ENCODE peak calls at places on chromosome 21, in nine cellular contexts. M is breast epithelium, F is spleen, I is NT2/D1, T is ovary, O is SK-N-SH, P is A673, C is body of pancreas, A is upper lobe of right lung. S is an unnamed sample. For H3K4me1 and H3K36me3, the result is how much of the 10 kb centered on the place peaks cover.

GRCh38 chr21:38359835-38360234 is 103.0 kb downstream of the KCNJ15 start:
- DNase-seq in M (no peak), F (no peak), I (no peak), T (no peak), O (no peak), P (no peak), C (no peak), A (no peak), S (no peak)

GRCh38 chr21:25583370-25584133 is 23.7 kb downstream of the MRPL39 start:
- DNase-seq in M (no peak), F (no peak), I (no peak), T (no peak), O (no peak), P (no peak), C (no peak), A (no peak), S (no peak)

GRCh38 chr21:18147678-18148077 is 97.0 kb upstream of the CHODL start:
- DNase-seq in M (no peak), F (no peak), I (no peak), T (no peak), O (no peak), P (no peak), C (no peak), A (no peak), S (no peak)

GRCh38 chr21:25735895-25736597 is 1.3 kb downstream of the GABPA start:
- DNase-seq in M (no peak), F (no peak), I (peak), T (no peak), O (no peak), P (no peak), C (no peak), A (no peak), S (no peak)

GRCh38 chr21:33024278-33025103 is 1.2 kb upstream of the OLIG2 start:
- DNase-seq in M (no peak), F (no peak), I (no peak), T (no peak), O (peak), P (no peak), C (no peak), A (no peak), S (no peak)

GRCh38 chr21:25639922-25640670 is 1.0 kb downstream of the JAM2 start:
- DNase-seq in M (no peak), F (peak), I (peak), T (peak), O (peak), P (peak), C (peak), A (no peak), S (peak)

GRCh38 chr21:34885125-34885524 is 164.0 kb downstream of the RUNX1 start:
- DNase-seq in M (no peak), F (no peak), I (no peak), T (no peak), O (no peak), P (no peak), C (no peak), A (no peak), S (no peak)

GRCh38 chr21:34338226-34338625 is 25.6 kb upstream of the KCNE2 start:
- DNase-seq in M (no peak), F (no peak), I (no peak), T (no peak), O (no peak), P (no peak), C (no peak), A (no peak), S (no peak)

GRCh38 chr21:20311388-20311787 is 686.8 kb upstream of the NCAM2 start:
- DNase-seq in M (no peak), F (no peak), I (no peak), T (no peak), O (no peak), P (no peak), C (no peak), A (no peak), S (no peak)

GRCh38 chr21:35265170-35265877 is 216.2 kb upstream of the RUNX1 start:
- DNase-seq in M (no peak), F (no peak), I (no peak), T (no peak), O (no peak), P (no peak), C (no peak), A (no peak), S (no peak)

GRCh38 chr21:41494242-41494641 is 13.7 kb downstream of the TMPRSS2 start:
- DNase-seq in M (peak), F (no peak), I (no peak), T (no peak), O (no peak), P (no peak), C (no peak), A (no peak), S (no peak)

GRCh38 chr21:43712268-43712942 is 6.5 kb upstream of the PDXK start:
- DNase-seq in M (peak), F (no peak), I (no peak), T (no peak), O (no peak), P (no peak), C (peak), A (peak), S (peak)

GRCh38 chr21:41180752-41181151 is 12.8 kb downstream of the BACE2 start:
- DNase-seq in M (no peak), F (no peak), I (no peak), T (no peak), O (no peak), P (no peak), C (no peak), A (no peak), S (no peak)

GRCh38 chr21:32994305-32994704 is 31.4 kb upstream of the OLIG2 start:
- DNase-seq in M (no peak), F (no peak), I (peak), T (no peak), O (peak), P (peak), C (no peak), A (no peak), S (no peak)

GRCh38 chr21:33278736-33279135 is 12.6 kb downstream of the IL10RB start:
- DNase-seq in M (no peak), F (no peak), I (no peak), T (no peak), O (no peak), P (no peak), C (no peak), A (no peak), S (no peak)

GRCh38 chr21:34311561-34312330 is 52.1 kb upstream of the KCNE2 start:
- DNase-seq in M (no peak), F (no peak), I (no peak), T (no peak), O (no peak), P (no peak), C (no peak), A (no peak), S (no peak)

GRCh38 chr21:20999567-21000169 is 1.5 kb downstream of the NCAM2 start:
- DNase-seq in M (no peak), F (no peak), I (no peak), T (no peak), O (peak), P (peak), C (no peak), A (no peak), S (no peak)

GRCh38 chr21:43727571-43728466 is 8.9 kb downstream of the PDXK start:
- DNase-seq in M (no peak), F (peak), I (no peak), T (peak), O (no peak), P (no peak), C (peak), A (peak), S (no peak)

GRCh38 chr21:35384375-35384774 is 335.3 kb upstream of the RUNX1 start:
- DNase-seq in M (no peak), F (no peak), I (no peak), T (no peak), O (no peak), P (no peak), C (no peak), A (no peak), S (no peak)

GRCh38 chr21:38088916-38089762 is 167.7 kb upstream of the KCNJ15 start:
- DNase-seq in M (no peak), F (no peak), I (no peak), T (no peak), O (no peak), P (no peak), C (no peak), A (no peak), S (no peak)

GRCh38 chr21:32812035-32812434 is 40.5 kb upstream of the PAXBP1 start:
- DNase-seq in M (no peak), F (no peak), I (no peak), T (no peak), O (no peak), P (no peak), C (no peak), A (no peak), S (no peak)

GRCh38 chr21:35697321-35697808 is 363.0 kb downstream of the SETD4 start:
- DNase-seq in M (no peak), F (no peak), I (no peak), T (peak), O (no peak), P (no peak), C (peak), A (peak), S (peak)

GRCh38 chr21:41453198-41453597 is 27.2 kb downstream of the MX1 start:
- DNase-seq in M (no peak), F (peak), I (no peak), T (no peak), O (no peak), P (no peak), C (no peak), A (no peak), S (no peak)

GRCh38 chr21:37422382-37422781 is 55.8 kb downstream of the DYRK1A start:
- DNase-seq in M (no peak), F (no peak), I (no peak), T (no peak), O (no peak), P (no peak), C (no peak), A (no peak), S (no peak)

GRCh38 chr21:34807881-34808568 is 139.2 kb downstream of the CLIC6 start:
- DNase-seq in M (no peak), F (peak), I (no peak), T (no peak), O (no peak), P (no peak), C (no peak), A (no peak), S (no peak)

GRCh38 chr21:27024971-27025370 is 58.1 kb upstream of the ADAMTS5 start:
- DNase-seq in M (no peak), F (no peak), I (no peak), T (no peak), O (no peak), P (no peak), C (no peak), A (no peak), S (no peak)

GRCh38 chr21:27149034-27149433 is 182.1 kb upstream of the ADAMTS5 start:
- DNase-seq in M (no peak), F (no peak), I (no peak), T (no peak), O (no peak), P (no peak), C (no peak), A (no peak), S (no peak)

GRCh38 chr21:14064296-14064645 is 146.5 kb downstream of the LIPI start:
- DNase-seq in M (no peak), F (no peak), I (no peak), T (no peak), O (no peak), P (no peak), C (no peak), A (no peak), S (no peak)

GRCh38 chr21:22890656-22891055 is 1892.4 kb downstream of the NCAM2 start:
- DNase-seq in M (no peak), F (no peak), I (no peak), T (no peak), O (no peak), P (no peak), C (no peak), A (no peak), S (no peak)

GRCh38 chr21:35995522-35996088 is 64.7 kb downstream of the SETD4 start:
- DNase-seq in M (no peak), F (no peak), I (no peak), T (no peak), O (no peak), P (no peak), C (no peak), A (no peak), S (no peak)

GRCh38 chr21:36545776-36546511 is 66.0 kb upstream of the CLDN14 start:
- DNase-seq in M (no peak), F (no peak), I (no peak), T (no peak), O (no peak), P (no peak), C (no peak), A (no peak), S (no peak)

GRCh38 chr21:23968722-23969647 is 1638.3 kb downstream of the MRPL39 start:
- DNase-seq in M (no peak), F (peak), I (peak), T (no peak), O (peak), P (peak), C (peak), A (no peak), S (peak)

GRCh38 chr21:29155118-29155932 is 24.9 kb downstream of the MAP3K7CL start:
- DNase-seq in M (peak), F (no peak), I (no peak), T (peak), O (peak), P (peak), C (peak), A (peak), S (no peak)
- H3K4me3 ChIP-seq in M (peak), F (peak), I (no peak), T (peak), O (peak), P (peak), C (no peak), A (no peak), S (no peak)

GRCh38 chr21:16770279-16770678 is 742.6 kb upstream of the CXADR start:
- DNase-seq in M (no peak), F (no peak), I (no peak), T (no peak), O (no peak), P (no peak), C (no peak), A (no peak), S (no peak)
- H3K4me1 ChIP-seq in M (under half), F (under half), I (under half), T (under half), O (under half), P (under half), C (under half), A (under half), S (under half)

DNA sequence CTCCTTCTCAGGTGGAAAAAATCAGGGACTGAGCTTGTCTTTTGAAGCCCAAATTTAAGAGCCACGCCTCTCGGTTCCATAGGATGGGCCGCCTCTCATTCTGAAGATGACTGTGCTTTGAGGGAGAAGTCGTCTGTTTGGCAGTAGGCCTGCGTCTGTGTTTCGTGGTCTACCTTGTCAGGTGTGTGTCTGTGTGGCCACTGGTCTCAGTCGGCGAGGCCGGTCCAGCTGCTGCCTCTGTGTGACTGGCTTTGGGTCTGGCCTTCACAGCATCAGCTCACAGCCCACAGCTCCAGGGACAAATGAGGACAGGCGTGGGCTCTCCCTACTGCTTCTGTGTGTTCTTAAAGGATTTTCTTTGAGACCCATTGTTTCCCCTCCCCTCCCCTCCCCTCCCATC is 50.3 kb downstream of the B3GALT5 start:
- DNase-seq in M (no peak), F (peak), I (no peak), T (no peak), O (no peak), P (no peak), C (no peak), A (peak), S (no peak)
- H3K36me3 ChIP-seq in M (under half), F (under half), I (under half), T (under half), O (under half), P (under half), C (under half), A (under half), S (under half)

GRCh38 chr21:42614811-42615342 is 38.5 kb upstream of the PDE9A start:
- DNase-seq in M (peak), F (peak), I (no peak), T (no peak), O (peak), P (peak), C (peak), A (peak), S (peak)
- H3K4me3 ChIP-seq in M (peak), F (peak), I (no peak), T (no peak), O (no peak), P (no peak), C (no peak), A (peak), S (no peak)

GRCh38 chr21:31713115-31713514 is 18.8 kb downstream of the SCAF4 start:
- DNase-seq in M (no peak), F (no peak), I (no peak), T (no peak), O (no peak), P (no peak), C (no peak), A (no peak), S (no peak)

GRCh38 chr21:31711326-31711725 is 20.6 kb downstream of the SCAF4 start:
- DNase-seq in M (no peak), F (no peak), I (no peak), T (no peak), O (no peak), P (no peak), C (no peak), A (no peak), S (no peak)

GRCh38 chr21:31710586-31710985 is 21.3 kb downstream of the SCAF4 start:
- DNase-seq in M (no peak), F (no peak), I (no peak), T (no peak), O (no peak), P (no peak), C (no peak), A (no peak), S (no peak)

GRCh38 chr21:31713973-31714740 is 17.8 kb downstream of the SCAF4 start:
- DNase-seq in M (no peak), F (no peak), I (no peak), T (no peak), O (no peak), P (peak), C (no peak), A (no peak), S (no peak)

DNA sequence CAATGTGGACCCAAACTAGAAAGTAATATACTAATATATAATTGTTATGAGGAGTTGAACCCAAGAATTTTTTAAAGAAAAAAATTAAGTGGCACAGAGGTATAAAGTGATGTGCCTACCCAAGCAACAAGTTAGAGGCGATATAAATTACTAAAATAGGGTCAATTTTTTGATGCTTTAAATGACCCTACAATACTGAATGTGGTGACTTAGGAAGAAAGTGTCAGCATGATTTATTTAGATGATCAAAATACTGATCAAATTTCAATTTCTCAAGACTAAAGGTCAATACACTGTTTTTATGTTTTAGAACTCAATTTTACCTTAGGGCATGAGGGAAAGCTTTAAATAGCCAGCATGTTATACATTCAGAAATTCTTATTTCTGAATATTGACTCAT is 20.2 kb downstream of the SCAF4 start:
- DNase-seq in M (no peak), F (no peak), I (no peak), T (no peak), O (no peak), P (no peak), C (no peak), A (no peak), S (no peak)
- H3K4me1 ChIP-seq in M (under half), F (half or more), I (under half), T (under half), O (under half), P (under half), C (half or more), A (under half), S (under half)

GRCh38 chr21:44784810-44785209 is 16.8 kb downstream of the UBE2G2 start:
- DNase-seq in M (no peak), F (no peak), I (no peak), T (no peak), O (no peak), P (no peak), C (no peak), A (no peak), S (no peak)
- H3K36me3 ChIP-seq in M (under half), F (half or more), I (half or more), T (under half), O (under half), P (under half), C (under half), A (under half), S (under half)

GRCh38 chr21:44789880-44790279 is 11.7 kb downstream of the UBE2G2 start:
- DNase-seq in M (no peak), F (no peak), I (no peak), T (no peak), O (no peak), P (no peak), C (no peak), A (no peak), S (no peak)
- H3K4me3 ChIP-seq in M (no peak), F (no peak), I (no peak), T (no peak), O (no peak), P (no peak), C (no peak), A (no peak), S (no peak)

GRCh38 chr21:45484318-45484717 is 57.9 kb downstream of the SLC19A1 start:
- DNase-seq in M (no peak), F (no peak), I (no peak), T (no peak), O (no peak), P (no peak), C (no peak), A (no peak), S (no peak)
- H3K4me1 ChIP-seq in M (under half), F (half or more), I (under half), T (under half), O (under half), P (under half), C (under half), A (under half), S (under half)

S was measured in mucosa of descending colon.